ENCODE peak calls at places on chromosomes 3 and 15, in six cellular contexts. P, M, Q, K, T and H are unnamed samples.

GRCh38 chr3:50525987-50526386 is 22.6 kb upstream of the CACNA2D2 start:
- DNase-seq in P (no peak), M (no peak), Q (no peak), K (peak), T (peak), H (no peak)

GRCh38 chr3:25548836-25549235 is 115.9 kb downstream of the TOP2B start:
- DNase-seq in P (no peak), M (no peak), Q (no peak), K (peak), T (no peak), H (no peak)

GRCh38 chr3:47852604-47853397 is 49.9 kb downstream of the DHX30 start:
- DNase-seq in P (no peak), M (no peak), Q (no peak), K (no peak), T (no peak), H (no peak)

GRCh38 chr15:81776961-81777360 is 268.9 kb downstream of the MEX3B start:
- DNase-seq in P (no peak), M (no peak), Q (no peak), K (no peak), T (no peak), H (no peak)

GRCh38 chr3:60588806-60589205 is 662.4 kb downstream of the FHIT start:
- DNase-seq in P (peak), M (peak), Q (no peak), K (peak), T (no peak), H (no peak)

GRCh38 chr3:137110392-137110996 is 152.7 kb downstream of the IL20RB start:
- DNase-seq in P (peak), M (no peak), Q (no peak), K (peak), T (peak), H (no peak)

GRCh38 chr15:57340673-57341259 is 35.5 kb upstream of the CGNL1 start:
- DNase-seq in P (no peak), M (no peak), Q (no peak), K (peak), T (peak), H (no peak)

GRCh38 chr3:175421897-175422296 is 562.8 kb downstream of the NAALADL2 start:
- DNase-seq in P (no peak), M (no peak), Q (no peak), K (no peak), T (no peak), H (no peak)

GRCh38 chr3:71484452-71484851 is 99.1 kb downstream of the FOXP1 start:
- DNase-seq in P (no peak), M (no peak), Q (no peak), K (no peak), T (no peak), H (no peak)

GRCh38 chr3:152471814-152472605 is 203.3 kb downstream of the MBNL1 start:
- DNase-seq in P (no peak), M (no peak), Q (peak), K (peak), T (peak), H (no peak)

GRCh38 chr3:135106445-135106844 is 311.4 kb downstream of the EPHB1 start:
- DNase-seq in P (no peak), M (no peak), Q (no peak), K (peak), T (peak), H (no peak)

GRCh38 chr3:188043891-188044290 is 110.1 kb upstream of the LPP start:
- DNase-seq in P (no peak), M (no peak), Q (no peak), K (no peak), T (peak), H (no peak)

GRCh38 chr15:43230640-43231115 is 9.9 kb upstream of the EPB42 start:
- DNase-seq in P (no peak), M (no peak), Q (no peak), K (no peak), T (no peak), H (no peak)

DNA sequence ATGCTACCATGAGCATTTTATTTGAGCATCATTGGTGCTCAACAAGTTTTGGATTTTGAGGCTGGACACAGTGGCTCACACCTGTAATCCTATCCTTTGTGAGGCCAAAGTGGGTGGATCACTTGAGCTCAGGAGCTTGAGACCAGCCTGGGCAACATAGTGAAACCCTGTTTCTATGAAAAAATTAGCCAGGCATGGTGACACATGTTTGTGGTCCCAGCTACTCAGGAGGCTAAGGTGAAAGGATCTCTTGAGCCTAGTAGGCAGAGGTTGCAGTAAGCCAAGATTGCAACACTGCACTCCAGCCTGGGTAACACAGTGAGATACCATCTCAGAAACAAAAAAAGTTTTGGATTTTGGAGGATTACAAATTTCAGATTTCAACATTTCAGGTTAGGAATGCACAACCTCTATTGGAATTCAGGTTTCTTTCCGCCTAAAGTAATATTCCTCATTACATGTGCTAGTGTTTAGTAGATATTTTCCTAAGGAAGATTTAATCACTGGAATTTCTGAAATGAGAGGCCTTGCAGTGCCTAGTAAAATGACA is 27.6 kb downstream of the CNOT10 start:
- DNase-seq in P (no peak), M (no peak), Q (no peak), K (no peak), T (no peak), H (no peak)
- H3K4me3 ChIP-seq in P (no peak), M (no peak), Q (no peak), K (no peak), T (no peak), H (no peak)

GRCh38 chr15:80061581-80061980 is 2.1 kb downstream of the ZFAND6 start:
- DNase-seq in P (no peak), M (no peak), Q (no peak), K (peak), T (peak), H (no peak)
- H3K4me3 ChIP-seq in P (no peak), M (peak), Q (peak), K (peak), T (peak), H (peak)

GRCh38 chr3:126541628-126542339 is 16.9 kb downstream of the C3orf22 start:
- DNase-seq in P (no peak), M (no peak), Q (peak), K (no peak), T (no peak), H (no peak)

GRCh38 chr3:126539558-126540250 is 15.7 kb downstream of the CHST13 start:
- DNase-seq in P (no peak), M (no peak), Q (peak), K (no peak), T (no peak), H (no peak)

GRCh38 chr3:126538966-126539365 is 15.0 kb downstream of the CHST13 start:
- DNase-seq in P (no peak), M (no peak), Q (peak), K (no peak), T (no peak), H (no peak)

GRCh38 chr3:126540946-126541627 is 17.1 kb downstream of the CHST13 start:
- DNase-seq in P (no peak), M (no peak), Q (peak), K (no peak), T (no peak), H (no peak)

GRCh38 chr3:126540342-126540849 is 16.4 kb downstream of the CHST13 start:
- DNase-seq in P (peak), M (peak), Q (peak), K (peak), T (no peak), H (peak)
- H3K4me3 ChIP-seq in P (no peak), M (no peak), Q (no peak), K (no peak), T (no peak), H (no peak)

GRCh38 chr3:143443851-143444331 is 324.3 kb downstream of the CHST2 start:
- DNase-seq in P (peak), M (peak), Q (no peak), K (peak), T (no peak), H (peak)
- H3K4me3 ChIP-seq in P (no peak), M (no peak), Q (no peak), K (no peak), T (no peak), H (no peak)

GRCh38 chr3:159170436-159171003 is 368.7 kb downstream of the MFSD1 start:
- DNase-seq in P (no peak), M (no peak), Q (no peak), K (no peak), T (no peak), H (peak)
- H3K4me3 ChIP-seq in P (no peak), M (no peak), Q (no peak), K (no peak), T (no peak), H (no peak)

GRCh38 chr3:43345877-43346276 is 59.5 kb downstream of the SNRK start:
- DNase-seq in P (no peak), M (no peak), Q (no peak), K (no peak), T (no peak), H (no peak)
- H3K4me3 ChIP-seq in P (no peak), M (no peak), Q (no peak), K (no peak), T (no peak), H (no peak)

DNA sequence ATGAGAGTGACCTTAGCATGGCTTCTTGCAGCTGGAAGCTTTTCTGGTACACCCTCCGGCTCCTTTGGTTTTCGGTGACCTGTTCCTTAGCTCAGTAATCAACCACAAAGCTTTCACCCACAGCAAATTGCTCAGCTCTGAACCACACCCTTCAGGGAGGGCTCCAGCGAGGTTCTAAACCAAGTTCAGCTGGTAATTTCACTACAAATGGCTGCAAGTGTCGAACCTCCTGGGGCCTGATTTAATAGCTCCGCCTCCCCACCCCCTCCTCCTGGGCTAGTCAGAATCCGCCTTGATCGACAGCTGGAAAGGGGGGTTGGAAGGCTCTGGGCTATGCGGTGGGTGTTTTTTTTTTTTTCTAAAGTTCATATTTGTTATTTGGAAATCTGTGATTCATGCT is 150.9 kb upstream of the MCTP2 start:
- DNase-seq in P (no peak), M (no peak), Q (no peak), K (peak), T (no peak), H (peak)
- H3K4me3 ChIP-seq in P (no peak), M (no peak), Q (no peak), K (no peak), T (no peak), H (no peak)

GRCh38 chr3:147406255-147407023 is at the start of gene ZIC4:
- DNase-seq in P (no peak), M (no peak), Q (no peak), K (no peak), T (no peak), H (no peak)
- H3K4me3 ChIP-seq in P (no peak), M (no peak), Q (peak), K (no peak), T (no peak), H (no peak)